ENCODE peak calls at places on chromosome 6, in seven cellular contexts. K is anterior cingulate cortex, G is endothelial cell, O is GM12865, V is PC-9, M is mesenteric fat pad, Y is coronary artery. X is an unnamed sample.

GRCh38 chr6:43695078-43695966 is 7.7 kb upstream of the MRPS18A start:
- DNase-seq in K (no peak), G (no peak), O (no peak), V (peak), M (no peak), Y (no peak), X (no peak)

GRCh38 chr6:89281779-89282246 is 33.3 kb downstream of the GABRR2 start:
- DNase-seq in K (no peak), G (peak), O (peak), V (no peak), M (peak), Y (no peak), X (no peak)

GRCh38 chr6:137266032-137266586 is 46.9 kb upstream of the IFNGR1 start:
- DNase-seq in K (no peak), G (no peak), O (no peak), V (peak), M (no peak), Y (no peak), X (no peak)

GRCh38 chr6:123338394-123338793 is 298.4 kb downstream of the TRDN start:
- DNase-seq in K (no peak), G (no peak), O (no peak), V (no peak), M (no peak), Y (no peak), X (peak)

GRCh38 chr6:131825946-131826345 is 18.1 kb downstream of the ENPP1 start:
- DNase-seq in K (no peak), G (no peak), O (no peak), V (no peak), M (no peak), Y (no peak), X (no peak)

GRCh38 chr6:99432877-99433276 is 7.8 kb upstream of the PNISR start:
- DNase-seq in K (no peak), G (no peak), O (no peak), V (no peak), M (no peak), Y (no peak), X (no peak)

GRCh38 chr6:122832515-122833228 is 43.6 kb downstream of the SMPDL3A start:
- DNase-seq in K (no peak), G (no peak), O (no peak), V (no peak), M (no peak), Y (no peak), X (no peak)

GRCh38 chr6:105757512-105758200 is 328.5 kb upstream of the PRDM1 start:
- DNase-seq in K (no peak), G (no peak), O (peak), V (peak), M (no peak), Y (no peak), X (no peak)

GRCh38 chr6:32189742-32190053 is 304 bp downstream of the PBX2 start:
- DNase-seq in K (no peak), G (no peak), O (no peak), V (no peak), M (no peak), Y (no peak), X (peak)

GRCh38 chr6:7140631-7141366 is 33.0 kb downstream of the RREB1 start:
- DNase-seq in K (peak), G (peak), O (peak), V (peak), M (peak), Y (peak), X (peak)